ENCODE peak calls at places on chromosome 22, in eight cellular contexts. L is mesenteric fat pad; K is nephron progenitor cell; Z is effector memory CD8-positive, alpha-beta T cell; Q is HT-29; N is NCI-H1436; W is cardiac fibroblast; M is SK-N-DZ. B is an unnamed sample.

GRCh38 chr22:43723816-43724215 is 88.3 kb downstream of the EFCAB6 start:
- DNase-seq in K (no peak), Q (no peak), N (no peak), Z (no peak), L (no peak), W (peak; percentile 6), M (no peak), B (peak; percentile 3)

GRCh38 chr22:17117890-17118289 is 3.3 kb downstream of the TMEM121B start:
- DNase-seq in M (no peak), Z (no peak), N (no peak), W (no peak), K (no peak), L (no peak), Q (no peak), B (no peak)

GRCh38 chr22:41481131-41481830 is 12.4 kb downstream of the ACO2 start:
- DNase-seq in N (no peak), K (no peak), W (peak; percentile 48), M (no peak), Z (no peak), L (no peak), Q (no peak), B (peak; percentile 42)

GRCh38 chr22:48431014-48431413 is 1396.7 kb downstream of the BRD1 start:
- DNase-seq in N (no peak), W (no peak), L (no peak), K (no peak), M (no peak), Z (no peak), Q (no peak), B (no peak)

GRCh38 chr22:26671317-26672059 is 14.1 kb downstream of the MIAT start:
- DNase-seq in W (no peak), Q (no peak), Z (peak; percentile 83), N (no peak), M (no peak), K (no peak), L (no peak), B (peak; percentile 56)

GRCh38 chr22:43852605-43853327 is 9.5 kb downstream of the SULT4A1 start:
- DNase-seq in N (no peak), K (no peak), L (peak; percentile 57), M (no peak), W (no peak), Q (no peak), Z (no peak), B (no peak)

GRCh38 chr22:22923930-22924329 is 36.3 kb downstream of the IGLL5 start:
- DNase-seq in N (no peak), Z (no peak), W (no peak), Q (no peak), M (no peak), L (no peak), K (no peak), B (no peak)

GRCh38 chr22:46731246-46732040 is 6.6 kb downstream of the CERK start:
- DNase-seq in K (peak; percentile 65), Q (peak; percentile 63), N (no peak), L (no peak), Z (no peak), M (no peak), W (no peak), B (peak; percentile 82)

GRCh38 chr22:44266811-44267760 is 45.7 kb downstream of the SHISAL1 start:
- DNase-seq in Q (no peak), Z (no peak), W (no peak), L (no peak), K (no peak), N (no peak), M (no peak), B (no peak)

GRCh38 chr22:29469755-29470154 is 10.3 kb upstream of the NEFH start:
- DNase-seq in Q (peak; percentile 28), W (no peak), Z (no peak), K (no peak), N (no peak), L (no peak), M (no peak), B (peak; percentile 10)

GRCh38 chr22:47621253-47621652 is 858.8 kb downstream of the TBC1D22A start:
- DNase-seq in Z (no peak), N (no peak), K (peak; percentile 29), M (no peak), Q (no peak), W (no peak), L (peak; percentile 12), B (no peak)

GRCh38 chr22:30903876-30904460 is 64.6 kb downstream of the MORC2 start:
- DNase-seq in L (no peak), K (no peak), Z (no peak), M (no peak), Q (no peak), N (no peak), W (no peak), B (no peak)